ENCODE peak calls at places on chromosomes 11 and 22, in six cellular contexts. N is body of pancreas, X is keratinocyte, B is cardiac muscle cell, A is stomach, E is tibial nerve. L is an unnamed sample.

GRCh38 chr11:72238492-72239295 is 5.3 kb downstream of the PHOX2A start:
- DNase-seq in N (no peak), X (no peak), B (no peak), A (no peak), E (no peak), L (peak)

GRCh38 chr22:41919357-41920224 is 4.7 kb upstream of the SHISA8 start:
- DNase-seq in N (peak), X (no peak), B (peak), A (peak), E (no peak), L (peak)

GRCh38 chr22:49021097-49021925 is 806.4 kb downstream of the BRD1 start:
- DNase-seq in N (no peak), X (no peak), B (no peak), A (no peak), E (no peak), L (no peak)

GRCh38 chr22:43042101-43042780 is 27.3 kb upstream of the PACSIN2 start:
- DNase-seq in N (peak), X (no peak), B (no peak), A (no peak), E (no peak), L (no peak)

GRCh38 chr11:531826-532511 is 3.4 kb downstream of the HRAS start:
- DNase-seq in N (no peak), X (no peak), B (no peak), A (no peak), E (no peak), L (no peak)

GRCh38 chr11:19279455-19279854 is 38.7 kb upstream of the E2F8 start:
- DNase-seq in N (no peak), X (no peak), B (no peak), A (no peak), E (no peak), L (no peak)

GRCh38 chr11:128936546-128937275 is 6.0 kb downstream of the TP53AIP1 start:
- DNase-seq in N (no peak), X (no peak), B (peak), A (no peak), E (no peak), L (no peak)

GRCh38 chr11:35582033-35582432 is 36.2 kb upstream of the FJX1 start:
- DNase-seq in N (no peak), X (no peak), B (no peak), A (no peak), E (no peak), L (no peak)

GRCh38 chr22:21970037-21970799 is 12.4 kb downstream of the TOP3B start:
- DNase-seq in N (no peak), X (no peak), B (no peak), A (no peak), E (no peak), L (no peak)

GRCh38 chr11:104618949-104619348 is 279.3 kb downstream of the CASP12 start:
- DNase-seq in N (no peak), X (no peak), B (no peak), A (no peak), E (no peak), L (no peak)

GRCh38 chr11:88569342-88569741 is 231.8 kb upstream of the CTSC start:
- DNase-seq in N (no peak), X (no peak), B (no peak), A (no peak), E (no peak), L (no peak)

GRCh38 chr11:58268142-58268541 is at the start of gene OR10W1:
- DNase-seq in N (no peak), X (no peak), B (no peak), A (no peak), E (no peak), L (no peak)

GRCh38 chr11:120057595-120058581 is 80.0 kb downstream of the TRIM29 start:
- DNase-seq in N (no peak), X (peak), B (no peak), A (no peak), E (no peak), L (no peak)

GRCh38 chr22:38455530-38456271 is 702 bp upstream of the KCNJ4 start:
- DNase-seq in N (no peak), X (no peak), B (peak), A (no peak), E (no peak), L (no peak)

GRCh38 chr22:35950262-35950661 is 78.4 kb downstream of the RBFOX2 start:
- DNase-seq in N (no peak), X (no peak), B (peak), A (no peak), E (no peak), L (no peak)

GRCh38 chr22:21020802-21021429 is 6.0 kb downstream of the P2RX6 start:
- DNase-seq in N (no peak), X (no peak), B (peak), A (no peak), E (no peak), L (no peak)

GRCh38 chr11:34185926-34186841 is 80.8 kb downstream of the NAT10 start:
- DNase-seq in N (no peak), X (no peak), B (no peak), A (no peak), E (no peak), L (no peak)

GRCh38 chr11:78605296-78605695 is 30.6 kb upstream of the NARS2 start:
- DNase-seq in N (no peak), X (no peak), B (no peak), A (no peak), E (no peak), L (no peak)

GRCh38 chr11:68855205-68855978 is 13.7 kb upstream of the CPT1A start:
- DNase-seq in N (peak), X (no peak), B (no peak), A (no peak), E (no peak), L (peak)

GRCh38 chr11:112584674-112585073 is 324.0 kb upstream of the PLET1 start:
- DNase-seq in N (no peak), X (no peak), B (peak), A (no peak), E (no peak), L (no peak)
- TF ChIP-seq CTCF in N (no peak), X (peak), B (peak), A (no peak), E (no peak), L (no peak)

DNA sequence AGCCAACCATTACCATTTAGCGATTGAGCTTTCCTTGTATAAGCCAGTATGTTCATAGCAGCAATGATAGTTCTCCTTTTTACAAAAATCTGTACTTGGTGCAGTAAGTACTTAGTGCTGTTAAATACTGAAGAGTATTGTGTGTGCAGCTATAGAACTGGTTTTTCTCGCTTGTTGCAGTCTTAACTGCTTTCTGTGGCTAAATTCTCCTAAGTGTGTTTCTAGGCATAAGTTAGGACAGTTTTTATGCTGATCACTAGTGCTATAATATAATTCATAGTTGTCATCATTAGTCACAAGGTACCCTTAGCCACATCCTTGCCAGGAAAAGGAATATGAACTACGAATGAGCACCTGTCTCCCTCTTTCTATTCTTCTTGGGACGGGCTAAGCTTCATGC is 107.7 kb downstream of the GRAMD1B start:
- DNase-seq in N (no peak), X (no peak), B (no peak), A (no peak), E (no peak), L (no peak)
- H3K27ac ChIP-seq in N (no peak), X (no peak), B (no peak), A (no peak), E (no peak), L (no peak)

DNA sequence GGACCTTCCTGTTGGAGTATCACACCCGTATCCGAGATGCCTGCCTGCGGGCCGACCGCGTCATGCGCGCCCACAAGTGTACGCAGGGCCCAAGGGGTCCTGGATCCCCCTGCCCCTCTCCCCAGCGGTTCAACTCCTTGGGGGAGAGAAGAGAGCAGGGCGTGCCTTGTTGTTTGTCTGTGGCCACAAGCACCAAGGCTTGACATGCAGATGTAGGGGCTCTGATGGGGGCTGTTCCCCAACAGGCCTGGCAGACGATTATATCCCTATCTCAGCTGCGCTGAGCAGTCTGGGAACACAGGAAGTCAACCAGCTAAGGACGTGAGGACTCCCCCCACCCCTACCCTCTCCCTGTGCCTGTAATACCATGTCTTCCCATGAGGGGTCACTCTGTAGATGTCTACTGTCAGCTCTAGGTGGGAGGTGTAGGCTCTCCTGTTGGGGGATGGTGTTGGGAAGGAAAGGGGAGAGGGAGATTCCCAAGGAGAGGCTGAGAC is 6.8 kb downstream of the CFL1 start:
- DNase-seq in N (no peak), X (no peak), B (no peak), A (no peak), E (no peak), L (no peak)
- TF ChIP-seq CTCF in N (peak), X (peak), B (peak), A (no peak), E (no peak), L (no peak)

GRCh38 chr22:32572741-32573140 is 98.1 kb downstream of the FBXO7 start:
- DNase-seq in N (no peak), X (no peak), B (no peak), A (no peak), E (no peak), L (no peak)
- H3K27ac ChIP-seq in N (no peak), X (no peak), B (no peak), A (no peak), E (peak), L (peak)

GRCh38 chr11:64869571-64870175 is 8.7 kb downstream of the EHD1 start:
- DNase-seq in N (no peak), X (no peak), B (peak), A (no peak), E (no peak), L (no peak)
- TF ChIP-seq CTCF in N (no peak), X (no peak), B (peak), A (no peak), E (no peak), L (peak)

GRCh38 chr11:10356161-10356560 is 51.3 kb downstream of the ADM start:
- DNase-seq in N (no peak), X (no peak), B (no peak), A (no peak), E (no peak), L (no peak)

GRCh38 chr11:10351768-10352641 is 47.1 kb downstream of the ADM start:
- DNase-seq in N (peak), X (no peak), B (peak), A (peak), E (no peak), L (peak)

GRCh38 chr11:10355257-10355661 is 50.4 kb downstream of the ADM start:
- DNase-seq in N (no peak), X (peak), B (no peak), A (no peak), E (no peak), L (no peak)

GRCh38 chr11:10352911-10353550 is 48.2 kb downstream of the ADM start:
- DNase-seq in N (no peak), X (no peak), B (no peak), A (no peak), E (no peak), L (no peak)

GRCh38 chr11:10354389-10354788 is 49.5 kb downstream of the ADM start:
- DNase-seq in N (no peak), X (no peak), B (no peak), A (no peak), E (no peak), L (no peak)
- H3K27ac ChIP-seq in N (no peak), X (peak), B (no peak), A (no peak), E (no peak), L (no peak)

L was measured in heart right ventricle.